ENCODE peak calls at places on chromosomes 3 and 15, in seven cellular contexts. S is breast epithelium, Y is Peyer's patch, M is right lobe of liver, F is H54, L is transverse colon, W is GM12891. B is an unnamed sample.

GRCh38 chr15:57527382-57528091 is 64.2 kb upstream of the MYZAP start:
- DNase-seq in S (no peak), Y (peak), M (no peak), F (peak), L (no peak), W (peak), B (peak)

GRCh38 chr3:37803726-37804469 is 57.8 kb upstream of the CTDSPL start:
- DNase-seq in S (no peak), Y (no peak), M (no peak), F (no peak), L (no peak), W (no peak), B (no peak)

GRCh38 chr15:50182233-50183013 is 427 bp downstream of the SLC27A2 start:
- DNase-seq in S (no peak), Y (peak), M (peak), F (no peak), L (peak), W (peak), B (peak)

GRCh38 chr3:47849186-47850061 is 46.5 kb downstream of the DHX30 start:
- DNase-seq in S (no peak), Y (no peak), M (no peak), F (no peak), L (no peak), W (no peak), B (no peak)

GRCh38 chr3:108250626-108251025 is 28.4 kb upstream of the IFT57 start:
- DNase-seq in S (no peak), Y (no peak), M (no peak), F (no peak), L (no peak), W (no peak), B (no peak)

GRCh38 chr3:28036599-28037575 is 204.5 kb upstream of the CMC1 start:
- DNase-seq in S (no peak), Y (no peak), M (no peak), F (no peak), L (no peak), W (no peak), B (no peak)

GRCh38 chr15:59276225-59277178 is 69.9 kb downstream of the LDHAL6B start:
- DNase-seq in S (no peak), Y (peak), M (no peak), F (no peak), L (peak), W (no peak), B (no peak)

GRCh38 chr3:125148016-125148812 is 64.3 kb downstream of the SLC12A8 start:
- DNase-seq in S (no peak), Y (peak), M (no peak), F (no peak), L (no peak), W (no peak), B (no peak)

GRCh38 chr15:45378913-45379262 is 544 bp upstream of the GATM start:
- DNase-seq in S (no peak), Y (no peak), M (peak), F (no peak), L (no peak), W (no peak), B (peak)

DNA sequence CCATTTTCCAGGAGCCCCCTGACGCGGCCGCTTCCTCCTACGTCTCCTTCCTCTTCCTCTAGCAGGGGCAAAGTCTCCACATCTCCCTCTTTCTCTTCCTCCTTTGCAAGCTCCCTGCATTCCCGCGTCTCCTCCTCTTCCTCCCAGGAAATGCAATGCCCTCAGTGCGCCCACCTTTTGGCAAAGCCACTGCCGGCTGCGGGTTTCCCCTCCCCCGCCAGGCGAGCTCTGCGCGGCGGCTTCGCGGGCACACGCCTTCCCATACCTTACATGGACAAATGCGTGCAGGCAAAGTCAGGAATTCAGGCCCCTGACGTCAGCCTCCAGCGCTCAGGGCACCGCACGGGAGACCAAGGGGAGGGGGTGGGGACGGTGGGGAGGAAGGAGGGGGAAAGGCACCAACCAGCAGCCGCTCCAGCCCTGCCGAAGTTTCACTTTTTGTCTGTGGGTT is 434 bp upstream of the LPP start:
- DNase-seq in S (no peak), Y (peak), M (peak), F (peak), L (peak), W (peak), B (peak)
- TF ChIP-seq POLR2A in S (peak), Y (no peak), M (no peak), F (peak), L (peak), W (no peak), B (peak)

DNA sequence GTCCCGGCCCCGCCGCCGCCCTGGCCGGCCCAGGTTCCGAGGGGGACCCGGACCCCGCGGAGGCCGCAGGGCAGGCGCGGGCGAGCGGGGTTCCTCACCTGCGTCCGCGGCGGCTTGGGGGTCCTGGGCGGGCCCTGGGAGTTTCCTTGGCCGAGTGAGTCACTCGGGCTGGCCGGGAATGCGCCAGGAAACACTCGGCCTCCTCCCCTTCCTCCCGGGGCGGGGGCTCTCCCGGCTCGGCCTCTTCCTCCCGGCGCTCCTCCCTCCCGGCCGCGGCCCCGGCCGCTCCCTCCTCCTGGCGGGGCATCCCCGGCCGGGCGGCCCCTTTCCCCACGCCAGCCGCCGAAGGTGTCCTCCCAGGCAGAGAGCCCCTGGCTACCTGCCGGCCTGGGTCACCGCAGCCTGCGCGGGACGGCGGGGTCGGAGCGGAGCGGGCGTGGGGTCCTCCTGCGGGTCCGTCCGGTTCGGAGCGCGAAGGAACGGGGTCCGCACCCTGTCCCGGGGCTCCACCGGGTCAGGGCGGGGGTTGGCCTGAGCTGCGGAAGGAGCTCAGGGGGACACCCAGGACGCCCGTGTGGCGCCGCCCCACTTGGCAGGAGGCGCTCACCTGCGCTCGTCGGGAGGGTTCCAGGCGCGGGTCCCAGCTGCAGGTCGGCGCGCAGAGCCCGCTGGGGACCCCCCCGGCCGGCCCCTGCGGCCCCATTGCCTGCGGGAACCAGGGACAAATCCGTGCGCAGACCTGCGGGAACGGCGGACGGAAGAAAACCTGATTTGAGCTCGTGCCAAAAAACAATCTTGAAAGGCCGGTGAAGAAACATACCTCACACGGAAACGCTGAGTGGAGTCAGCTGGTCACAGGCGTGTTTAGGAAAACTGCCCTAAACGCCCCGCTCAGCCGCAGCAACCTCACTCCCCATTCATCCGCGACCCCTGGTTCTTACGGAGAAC is at the start of gene CYFIP1:
- DNase-seq in S (peak), Y (peak), M (peak), F (peak), L (peak), W (peak), B (peak)
- TF ChIP-seq POLR2A in S (no peak), Y (peak), M (peak), F (peak), L (peak), W (no peak), B (no peak)

DNA sequence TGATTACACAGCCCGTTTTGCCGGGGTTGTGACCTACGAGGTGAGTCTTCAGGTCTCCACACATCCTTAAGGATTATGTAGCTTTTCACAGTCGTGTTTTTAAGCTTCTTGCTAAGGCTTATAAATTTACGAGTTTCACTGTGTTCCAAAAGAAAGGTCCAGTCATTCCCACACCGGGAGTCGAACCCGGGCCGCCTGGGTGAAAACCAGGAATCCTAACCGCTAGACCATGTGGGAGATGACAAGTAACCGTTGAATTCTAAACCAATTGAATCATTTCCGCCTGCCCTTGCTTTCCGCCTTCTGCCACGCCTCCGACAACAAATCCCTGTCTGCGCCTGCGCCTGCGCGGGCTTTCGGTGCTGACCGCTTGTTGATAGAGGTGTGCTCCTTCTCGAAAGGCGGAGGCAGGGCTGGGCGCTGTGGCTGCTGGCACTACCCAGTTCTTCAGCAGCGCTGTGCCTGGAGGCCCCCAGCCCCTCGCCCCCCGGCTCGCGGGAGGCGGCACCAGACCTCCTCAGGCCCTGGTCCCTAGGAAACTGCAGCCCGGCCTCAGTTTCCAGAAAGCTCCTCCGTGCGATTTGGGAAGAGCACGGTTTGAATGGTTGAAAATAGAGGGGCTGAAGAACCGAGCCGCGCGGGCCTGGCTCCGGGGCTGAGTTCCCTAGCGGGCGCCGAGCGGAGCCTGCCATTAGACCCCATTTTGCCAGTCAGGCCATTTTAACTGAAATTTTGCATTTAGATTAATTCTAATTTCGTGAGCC is 219.1 kb upstream of the ATP10A start:
- DNase-seq in S (peak), Y (peak), M (peak), F (peak), L (peak), W (peak), B (peak)
- TF ChIP-seq POLR2A in S (peak), Y (peak), M (peak), F (peak), L (peak), W (peak), B (peak)

GRCh38 chr15:31324739-31325431 is 1.8 kb upstream of the KLF13 start:
- DNase-seq in S (no peak), Y (no peak), M (peak), F (no peak), L (no peak), W (no peak), B (no peak)
- TF ChIP-seq POLR2A in S (no peak), Y (no peak), M (no peak), F (no peak), L (no peak), W (peak), B (no peak)

GRCh38 chr3:4690277-4690676 is 197.1 kb downstream of the ITPR1 start:
- DNase-seq in S (no peak), Y (no peak), M (no peak), F (no peak), L (no peak), W (no peak), B (no peak)

GRCh38 chr3:4695846-4696245 is 202.7 kb downstream of the ITPR1 start:
- DNase-seq in S (no peak), Y (no peak), M (no peak), F (no peak), L (no peak), W (no peak), B (no peak)

GRCh38 chr3:4698125-4698821 is 205.1 kb downstream of the ITPR1 start:
- DNase-seq in S (no peak), Y (no peak), M (no peak), F (no peak), L (no peak), W (no peak), B (no peak)

GRCh38 chr3:4693620-4694019 is 200.5 kb downstream of the ITPR1 start:
- DNase-seq in S (no peak), Y (no peak), M (no peak), F (no peak), L (no peak), W (peak), B (no peak)

DNA sequence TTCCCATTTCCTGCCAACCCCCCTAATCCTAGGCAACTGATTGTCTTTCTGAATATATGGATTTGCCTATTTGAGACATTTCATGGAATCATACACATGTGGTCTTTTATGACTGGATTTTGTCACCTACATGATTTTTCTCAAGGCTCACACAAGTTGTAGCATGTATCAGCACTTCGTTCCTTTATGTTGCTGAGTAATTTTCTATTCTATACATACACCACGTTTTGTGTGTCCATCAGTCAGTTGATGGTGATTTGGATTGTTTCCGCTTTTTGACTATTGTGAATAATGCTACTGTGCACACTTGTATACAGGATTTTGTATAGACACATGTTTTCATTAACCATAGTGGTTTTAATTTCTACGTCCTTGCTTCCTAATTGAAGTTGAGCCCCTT is 203.1 kb downstream of the ITPR1 start:
- DNase-seq in S (no peak), Y (no peak), M (no peak), F (no peak), L (no peak), W (no peak), B (no peak)
- TF ChIP-seq POLR2A in S (no peak), Y (no peak), M (no peak), F (no peak), L (no peak), W (no peak), B (no peak)

GRCh38 chr15:66356359-66357236 is at the start of gene TIPIN:
- DNase-seq in S (peak), Y (peak), M (peak), F (peak), L (peak), W (peak), B (peak)
- TF ChIP-seq POLR2A in S (no peak), Y (peak), M (peak), F (peak), L (peak), W (peak), B (peak)

B was measured in heart left ventricle.